ENCODE peak calls at places on chromosomes 11 and 22, in eight cellular contexts. One of them, this sample, is unnamed.

GRCh38 chr11:125591659-125592304 is 870 bp upstream of the STT3A start:
- DNase-seq in stimulated activated CD4-positive, alpha-beta T cell treated with anti-CD3 and anti-CD28 coated beads, Interleukin-2, amount 100 ng/mL, for 48 hours: peak
- DNase-seq in Caki2: no peak
- DNase-seq in stimulated activated CD8-positive, alpha-beta memory T cell treated with anti-CD3 and anti-CD28 coated beads, Interleukin-2, amount 100 ng/mL, for 48 hours: peak
- DNase-seq in activated naive CD8-positive, alpha-beta T cell treated with anti-CD3 and anti-CD28 coated beads, Interleukin-2, amount 50 U/mL, for 24 hours: peak
- DNase-seq in HTR-8/SVneo: no peak
- DNase-seq in AG04449: no peak
- DNase-seq in AG04450: no peak
- DNase-seq in this sample: no peak

GRCh38 chr22:50180727-50181521 is 4.8 kb upstream of the TRABD start:
- DNase-seq in Caki2: no peak
- DNase-seq in AG04450: no peak
- DNase-seq in AG04449: no peak
- DNase-seq in HTR-8/SVneo: no peak
- DNase-seq in stimulated activated CD8-positive, alpha-beta memory T cell treated with anti-CD3 and anti-CD28 coated beads, Interleukin-2, amount 100 ng/mL, for 48 hours: no peak
- DNase-seq in stimulated activated CD4-positive, alpha-beta T cell treated with anti-CD3 and anti-CD28 coated beads, Interleukin-2, amount 100 ng/mL, for 48 hours: no peak
- DNase-seq in activated naive CD8-positive, alpha-beta T cell treated with anti-CD3 and anti-CD28 coated beads, Interleukin-2, amount 50 U/mL, for 24 hours: no peak
- DNase-seq in this sample: no peak

GRCh38 chr11:10918698-10919097 is 60.8 kb upstream of the ZBED5 start:
- DNase-seq in HTR-8/SVneo: no peak
- DNase-seq in Caki2: no peak
- DNase-seq in stimulated activated CD8-positive, alpha-beta memory T cell treated with anti-CD3 and anti-CD28 coated beads, Interleukin-2, amount 100 ng/mL, for 48 hours: no peak
- DNase-seq in stimulated activated CD4-positive, alpha-beta T cell treated with anti-CD3 and anti-CD28 coated beads, Interleukin-2, amount 100 ng/mL, for 48 hours: no peak
- DNase-seq in activated naive CD8-positive, alpha-beta T cell treated with anti-CD3 and anti-CD28 coated beads, Interleukin-2, amount 50 U/mL, for 24 hours: no peak
- DNase-seq in AG04450: no peak
- DNase-seq in AG04449: no peak
- DNase-seq in this sample: no peak

GRCh38 chr11:120652705-120653335 is 141.3 kb downstream of the GRIK4 start:
- DNase-seq in AG04449: no peak
- DNase-seq in HTR-8/SVneo: no peak
- DNase-seq in activated naive CD8-positive, alpha-beta T cell treated with anti-CD3 and anti-CD28 coated beads, Interleukin-2, amount 50 U/mL, for 24 hours: no peak
- DNase-seq in AG04450: no peak
- DNase-seq in stimulated activated CD4-positive, alpha-beta T cell treated with anti-CD3 and anti-CD28 coated beads, Interleukin-2, amount 100 ng/mL, for 48 hours: peak
- DNase-seq in stimulated activated CD8-positive, alpha-beta memory T cell treated with anti-CD3 and anti-CD28 coated beads, Interleukin-2, amount 100 ng/mL, for 48 hours: no peak
- DNase-seq in Caki2: no peak
- DNase-seq in this sample: no peak

GRCh38 chr22:33952776-33953175 is 32.5 kb upstream of the LARGE1 start:
- DNase-seq in stimulated activated CD4-positive, alpha-beta T cell treated with anti-CD3 and anti-CD28 coated beads, Interleukin-2, amount 100 ng/mL, for 48 hours: no peak
- DNase-seq in stimulated activated CD8-positive, alpha-beta memory T cell treated with anti-CD3 and anti-CD28 coated beads, Interleukin-2, amount 100 ng/mL, for 48 hours: no peak
- DNase-seq in Caki2: no peak
- DNase-seq in AG04450: no peak
- DNase-seq in AG04449: no peak
- DNase-seq in HTR-8/SVneo: no peak
- DNase-seq in activated naive CD8-positive, alpha-beta T cell treated with anti-CD3 and anti-CD28 coated beads, Interleukin-2, amount 50 U/mL, for 24 hours: no peak
- DNase-seq in this sample: no peak

GRCh38 chr11:7605544-7605943 is 67.8 kb downstream of the CYB5R2 start:
- DNase-seq in activated naive CD8-positive, alpha-beta T cell treated with anti-CD3 and anti-CD28 coated beads, Interleukin-2, amount 50 U/mL, for 24 hours: no peak
- DNase-seq in AG04450: no peak
- DNase-seq in Caki2: peak
- DNase-seq in AG04449: no peak
- DNase-seq in stimulated activated CD4-positive, alpha-beta T cell treated with anti-CD3 and anti-CD28 coated beads, Interleukin-2, amount 100 ng/mL, for 48 hours: no peak
- DNase-seq in stimulated activated CD8-positive, alpha-beta memory T cell treated with anti-CD3 and anti-CD28 coated beads, Interleukin-2, amount 100 ng/mL, for 48 hours: no peak
- DNase-seq in HTR-8/SVneo: peak
- DNase-seq in this sample: no peak

GRCh38 chr11:60849641-60850520 is 5.9 kb downstream of the PTGDR2 start:
- DNase-seq in AG04449: no peak
- DNase-seq in stimulated activated CD4-positive, alpha-beta T cell treated with anti-CD3 and anti-CD28 coated beads, Interleukin-2, amount 100 ng/mL, for 48 hours: no peak
- DNase-seq in Caki2: no peak
- DNase-seq in AG04450: no peak
- DNase-seq in activated naive CD8-positive, alpha-beta T cell treated with anti-CD3 and anti-CD28 coated beads, Interleukin-2, amount 50 U/mL, for 24 hours: no peak
- DNase-seq in HTR-8/SVneo: no peak
- DNase-seq in stimulated activated CD8-positive, alpha-beta memory T cell treated with anti-CD3 and anti-CD28 coated beads, Interleukin-2, amount 100 ng/mL, for 48 hours: no peak
- DNase-seq in this sample: no peak

GRCh38 chr22:50504245-50505211 is 3.0 kb downstream of the LMF2 start:
- DNase-seq in stimulated activated CD8-positive, alpha-beta memory T cell treated with anti-CD3 and anti-CD28 coated beads, Interleukin-2, amount 100 ng/mL, for 48 hours: no peak
- DNase-seq in AG04449: no peak
- DNase-seq in stimulated activated CD4-positive, alpha-beta T cell treated with anti-CD3 and anti-CD28 coated beads, Interleukin-2, amount 100 ng/mL, for 48 hours: no peak
- DNase-seq in activated naive CD8-positive, alpha-beta T cell treated with anti-CD3 and anti-CD28 coated beads, Interleukin-2, amount 50 U/mL, for 24 hours: no peak
- DNase-seq in HTR-8/SVneo: no peak
- DNase-seq in AG04450: no peak
- DNase-seq in Caki2: no peak
- DNase-seq in this sample: no peak

GRCh38 chr22:19066531-19067271 is 55.5 kb downstream of the DGCR2 start:
- DNase-seq in HTR-8/SVneo: peak
- DNase-seq in activated naive CD8-positive, alpha-beta T cell treated with anti-CD3 and anti-CD28 coated beads, Interleukin-2, amount 50 U/mL, for 24 hours: no peak
- DNase-seq in AG04450: peak
- DNase-seq in stimulated activated CD8-positive, alpha-beta memory T cell treated with anti-CD3 and anti-CD28 coated beads, Interleukin-2, amount 100 ng/mL, for 48 hours: no peak
- DNase-seq in AG04449: no peak
- DNase-seq in Caki2: no peak
- DNase-seq in stimulated activated CD4-positive, alpha-beta T cell treated with anti-CD3 and anti-CD28 coated beads, Interleukin-2, amount 100 ng/mL, for 48 hours: no peak
- DNase-seq in this sample: no peak

GRCh38 chr22:47294222-47294532 is 531.7 kb downstream of the TBC1D22A start:
- DNase-seq in HTR-8/SVneo: no peak
- DNase-seq in AG04450: no peak
- DNase-seq in activated naive CD8-positive, alpha-beta T cell treated with anti-CD3 and anti-CD28 coated beads, Interleukin-2, amount 50 U/mL, for 24 hours: no peak
- DNase-seq in AG04449: no peak
- DNase-seq in Caki2: peak
- DNase-seq in stimulated activated CD4-positive, alpha-beta T cell treated with anti-CD3 and anti-CD28 coated beads, Interleukin-2, amount 100 ng/mL, for 48 hours: no peak
- DNase-seq in stimulated activated CD8-positive, alpha-beta memory T cell treated with anti-CD3 and anti-CD28 coated beads, Interleukin-2, amount 100 ng/mL, for 48 hours: no peak
- DNase-seq in this sample: no peak

GRCh38 chr22:27152033-27152432 is 494.6 kb downstream of the MIAT start:
- DNase-seq in stimulated activated CD4-positive, alpha-beta T cell treated with anti-CD3 and anti-CD28 coated beads, Interleukin-2, amount 100 ng/mL, for 48 hours: no peak
- DNase-seq in activated naive CD8-positive, alpha-beta T cell treated with anti-CD3 and anti-CD28 coated beads, Interleukin-2, amount 50 U/mL, for 24 hours: no peak
- DNase-seq in Caki2: no peak
- DNase-seq in AG04450: no peak
- DNase-seq in HTR-8/SVneo: no peak
- DNase-seq in stimulated activated CD8-positive, alpha-beta memory T cell treated with anti-CD3 and anti-CD28 coated beads, Interleukin-2, amount 100 ng/mL, for 48 hours: no peak
- DNase-seq in AG04449: no peak
- DNase-seq in this sample: no peak

GRCh38 chr11:119616586-119617342 is 112.2 kb downstream of the NECTIN1 start:
- DNase-seq in stimulated activated CD8-positive, alpha-beta memory T cell treated with anti-CD3 and anti-CD28 coated beads, Interleukin-2, amount 100 ng/mL, for 48 hours: no peak
- DNase-seq in Caki2: no peak
- DNase-seq in HTR-8/SVneo: no peak
- DNase-seq in AG04449: no peak
- DNase-seq in activated naive CD8-positive, alpha-beta T cell treated with anti-CD3 and anti-CD28 coated beads, Interleukin-2, amount 50 U/mL, for 24 hours: no peak
- DNase-seq in stimulated activated CD4-positive, alpha-beta T cell treated with anti-CD3 and anti-CD28 coated beads, Interleukin-2, amount 100 ng/mL, for 48 hours: no peak
- DNase-seq in AG04450: no peak
- DNase-seq in this sample: no peak

GRCh38 chr11:118290923-118291322 is 13.6 kb upstream of the CD3E start:
- DNase-seq in AG04450: no peak
- DNase-seq in Caki2: no peak
- DNase-seq in AG04449: no peak
- DNase-seq in HTR-8/SVneo: peak
- DNase-seq in stimulated activated CD4-positive, alpha-beta T cell treated with anti-CD3 and anti-CD28 coated beads, Interleukin-2, amount 100 ng/mL, for 48 hours: no peak
- DNase-seq in stimulated activated CD8-positive, alpha-beta memory T cell treated with anti-CD3 and anti-CD28 coated beads, Interleukin-2, amount 100 ng/mL, for 48 hours: no peak
- DNase-seq in activated naive CD8-positive, alpha-beta T cell treated with anti-CD3 and anti-CD28 coated beads, Interleukin-2, amount 50 U/mL, for 24 hours: peak
- DNase-seq in this sample: no peak

GRCh38 chr22:30825711-30826505 is 131.2 kb downstream of the OSBP2 start:
- DNase-seq in stimulated activated CD4-positive, alpha-beta T cell treated with anti-CD3 and anti-CD28 coated beads, Interleukin-2, amount 100 ng/mL, for 48 hours: no peak
- DNase-seq in HTR-8/SVneo: no peak
- DNase-seq in AG04449: no peak
- DNase-seq in activated naive CD8-positive, alpha-beta T cell treated with anti-CD3 and anti-CD28 coated beads, Interleukin-2, amount 50 U/mL, for 24 hours: no peak
- DNase-seq in Caki2: no peak
- DNase-seq in stimulated activated CD8-positive, alpha-beta memory T cell treated with anti-CD3 and anti-CD28 coated beads, Interleukin-2, amount 100 ng/mL, for 48 hours: no peak
- DNase-seq in AG04450: no peak
- DNase-seq in this sample: no peak

GRCh38 chr11:128956401-128957203 is 13.9 kb upstream of the TP53AIP1 start:
- DNase-seq in HTR-8/SVneo: peak
- DNase-seq in AG04449: peak
- DNase-seq in stimulated activated CD4-positive, alpha-beta T cell treated with anti-CD3 and anti-CD28 coated beads, Interleukin-2, amount 100 ng/mL, for 48 hours: no peak
- DNase-seq in Caki2: peak
- DNase-seq in stimulated activated CD8-positive, alpha-beta memory T cell treated with anti-CD3 and anti-CD28 coated beads, Interleukin-2, amount 100 ng/mL, for 48 hours: no peak
- DNase-seq in AG04450: peak
- DNase-seq in activated naive CD8-positive, alpha-beta T cell treated with anti-CD3 and anti-CD28 coated beads, Interleukin-2, amount 50 U/mL, for 24 hours: peak
- DNase-seq in this sample: peak

GRCh38 chr11:3824714-3825472 is 15.9 kb downstream of the RHOG start:
- DNase-seq in Caki2: no peak
- DNase-seq in HTR-8/SVneo: peak
- DNase-seq in activated naive CD8-positive, alpha-beta T cell treated with anti-CD3 and anti-CD28 coated beads, Interleukin-2, amount 50 U/mL, for 24 hours: peak
- DNase-seq in AG04450: no peak
- DNase-seq in stimulated activated CD8-positive, alpha-beta memory T cell treated with anti-CD3 and anti-CD28 coated beads, Interleukin-2, amount 100 ng/mL, for 48 hours: peak
- DNase-seq in AG04449: no peak
- DNase-seq in stimulated activated CD4-positive, alpha-beta T cell treated with anti-CD3 and anti-CD28 coated beads, Interleukin-2, amount 100 ng/mL, for 48 hours: peak
- DNase-seq in this sample: peak

GRCh38 chr11:63459586-63459985 is 31.4 kb downstream of the PLAAT5 start:
- DNase-seq in stimulated activated CD4-positive, alpha-beta T cell treated with anti-CD3 and anti-CD28 coated beads, Interleukin-2, amount 100 ng/mL, for 48 hours: no peak
- DNase-seq in AG04450: no peak
- DNase-seq in HTR-8/SVneo: no peak
- DNase-seq in activated naive CD8-positive, alpha-beta T cell treated with anti-CD3 and anti-CD28 coated beads, Interleukin-2, amount 50 U/mL, for 24 hours: no peak
- DNase-seq in Caki2: no peak
- DNase-seq in AG04449: no peak
- DNase-seq in stimulated activated CD8-positive, alpha-beta memory T cell treated with anti-CD3 and anti-CD28 coated beads, Interleukin-2, amount 100 ng/mL, for 48 hours: no peak
- DNase-seq in this sample: no peak

GRCh38 chr11:119641991-119642745 is 86.8 kb downstream of the NECTIN1 start:
- DNase-seq in stimulated activated CD8-positive, alpha-beta memory T cell treated with anti-CD3 and anti-CD28 coated beads, Interleukin-2, amount 100 ng/mL, for 48 hours: no peak
- DNase-seq in AG04449: no peak
- DNase-seq in activated naive CD8-positive, alpha-beta T cell treated with anti-CD3 and anti-CD28 coated beads, Interleukin-2, amount 50 U/mL, for 24 hours: peak
- DNase-seq in Caki2: no peak
- DNase-seq in stimulated activated CD4-positive, alpha-beta T cell treated with anti-CD3 and anti-CD28 coated beads, Interleukin-2, amount 100 ng/mL, for 48 hours: peak
- DNase-seq in AG04450: no peak
- DNase-seq in HTR-8/SVneo: peak
- DNase-seq in this sample: no peak

GRCh38 chr11:12397953-12398352 is 20.6 kb downstream of the PARVA start:
- DNase-seq in AG04450: peak
- DNase-seq in activated naive CD8-positive, alpha-beta T cell treated with anti-CD3 and anti-CD28 coated beads, Interleukin-2, amount 50 U/mL, for 24 hours: no peak
- DNase-seq in AG04449: peak
- DNase-seq in HTR-8/SVneo: peak
- DNase-seq in Caki2: no peak
- DNase-seq in stimulated activated CD8-positive, alpha-beta memory T cell treated with anti-CD3 and anti-CD28 coated beads, Interleukin-2, amount 100 ng/mL, for 48 hours: no peak
- DNase-seq in stimulated activated CD4-positive, alpha-beta T cell treated with anti-CD3 and anti-CD28 coated beads, Interleukin-2, amount 100 ng/mL, for 48 hours: no peak
- DNase-seq in this sample: no peak

GRCh38 chr11:73404506-73405145 is 28.4 kb downstream of the RELT start:
- DNase-seq in Caki2: no peak
- DNase-seq in HTR-8/SVneo: no peak
- DNase-seq in AG04450: no peak
- DNase-seq in activated naive CD8-positive, alpha-beta T cell treated with anti-CD3 and anti-CD28 coated beads, Interleukin-2, amount 50 U/mL, for 24 hours: no peak
- DNase-seq in stimulated activated CD4-positive, alpha-beta T cell treated with anti-CD3 and anti-CD28 coated beads, Interleukin-2, amount 100 ng/mL, for 48 hours: no peak
- DNase-seq in stimulated activated CD8-positive, alpha-beta memory T cell treated with anti-CD3 and anti-CD28 coated beads, Interleukin-2, amount 100 ng/mL, for 48 hours: no peak
- DNase-seq in AG04449: no peak
- DNase-seq in this sample: no peak

GRCh38 chr22:39278040-39278439 is 33.3 kb upstream of the PDGFB start:
- DNase-seq in Caki2: no peak
- DNase-seq in stimulated activated CD8-positive, alpha-beta memory T cell treated with anti-CD3 and anti-CD28 coated beads, Interleukin-2, amount 100 ng/mL, for 48 hours: no peak
- DNase-seq in AG04449: no peak
- DNase-seq in activated naive CD8-positive, alpha-beta T cell treated with anti-CD3 and anti-CD28 coated beads, Interleukin-2, amount 50 U/mL, for 24 hours: no peak
- DNase-seq in HTR-8/SVneo: no peak
- DNase-seq in stimulated activated CD4-positive, alpha-beta T cell treated with anti-CD3 and anti-CD28 coated beads, Interleukin-2, amount 100 ng/mL, for 48 hours: no peak
- DNase-seq in AG04450: no peak
- DNase-seq in this sample: no peak

This sample was measured in GM18507.